ENCODE peak calls at places on chromosomes 13 and 19, in seven cellular contexts. H is DMS 273 treated with DMSO at 0.1 percent for 48 hours; G is heart left ventricle; C is effector CD4-positive, alpha-beta T cell; K is BJ; O is ELF-1; A is EH. F is an unnamed sample.

GRCh38 chr19:3792114-3792513 is 5.9 kb upstream of the MATK start:
- DNase-seq in H (no peak), G (no peak), C (no peak), K (no peak), O (no peak), A (no peak), F (no peak)

GRCh38 chr19:35845215-35846037 is 6.9 kb downstream of the NPHS1 start:
- DNase-seq in H (no peak), G (no peak), C (no peak), K (no peak), O (no peak), A (no peak), F (peak)

GRCh38 chr13:38564751-38565150 is 122.1 kb upstream of the FREM2 start:
- DNase-seq in H (no peak), G (no peak), C (no peak), K (no peak), O (no peak), A (no peak), F (peak)

GRCh38 chr13:51269039-51269438 is 46.8 kb downstream of the FAM124A start:
- DNase-seq in H (no peak), G (no peak), C (no peak), K (peak), O (no peak), A (peak), F (no peak)

GRCh38 chr13:29507356-29507755 is 88.1 kb downstream of the SLC7A1 start:
- DNase-seq in H (no peak), G (no peak), C (no peak), K (no peak), O (no peak), A (no peak), F (no peak)

GRCh38 chr19:49361438-49362047 is 673 bp downstream of the TEAD2 start:
- DNase-seq in H (peak), G (peak), C (no peak), K (peak), O (peak), A (peak), F (peak)

GRCh38 chr13:84445776-84446175 is 563.5 kb upstream of the SLITRK1 start:
- DNase-seq in H (no peak), G (no peak), C (no peak), K (no peak), O (no peak), A (peak), F (peak)

GRCh38 chr13:24208314-24208713 is 47.8 kb downstream of the SPATA13 start:
- DNase-seq in H (no peak), G (no peak), C (no peak), K (no peak), O (no peak), A (peak), F (no peak)

GRCh38 chr13:100620792-100621191 is 32.2 kb upstream of the GGACT start:
- DNase-seq in H (no peak), G (no peak), C (no peak), K (no peak), O (no peak), A (no peak), F (no peak)

GRCh38 chr19:53639471-53639870 is 7.7 kb downstream of the DPRX start:
- DNase-seq in H (no peak), G (no peak), C (no peak), K (no peak), O (no peak), A (no peak), F (no peak)

GRCh38 chr13:29713841-29714240 is 118.4 kb upstream of the SLC7A1 start:
- DNase-seq in H (peak), G (no peak), C (no peak), K (no peak), O (peak), A (peak), F (no peak)

GRCh38 chr13:112685856-112686255 is 4.0 kb upstream of the ATP11A start:
- DNase-seq in H (no peak), G (no peak), C (no peak), K (no peak), O (no peak), A (no peak), F (no peak)

GRCh38 chr19:3463959-3464796 is 16.1 kb downstream of the SMIM24 start:
- DNase-seq in H (no peak), G (no peak), C (no peak), K (no peak), O (no peak), A (no peak), F (no peak)

GRCh38 chr13:51425410-51426042 is 27.3 kb downstream of the INTS6 start:
- DNase-seq in H (no peak), G (no peak), C (no peak), K (peak), O (no peak), A (peak), F (no peak)

GRCh38 chr13:104321756-104322155 is 1255.5 kb upstream of the SLC10A2 start:
- DNase-seq in H (no peak), G (no peak), C (no peak), K (no peak), O (no peak), A (no peak), F (no peak)

GRCh38 chr19:19338082-19338481 is 17.5 kb downstream of the MAU2 start:
- DNase-seq in H (no peak), G (no peak), C (no peak), K (no peak), O (no peak), A (no peak), F (no peak)

GRCh38 chr19:49771674-49772139 is 4.9 kb downstream of the AP2A1 start:
- DNase-seq in H (no peak), G (no peak), C (no peak), K (no peak), O (peak), A (no peak), F (no peak)

GRCh38 chr19:7979559-7979958 is 25.9 kb downstream of the ELAVL1 start:
- DNase-seq in H (no peak), G (no peak), C (no peak), K (no peak), O (no peak), A (no peak), F (no peak)

GRCh38 chr19:46353730-46354528 is 7.0 kb downstream of the PPP5C start:
- DNase-seq in H (no peak), G (no peak), C (no peak), K (no peak), O (no peak), A (no peak), F (no peak)

GRCh38 chr19:54294539-54294938 is 13.6 kb upstream of the LILRB2 start:
- DNase-seq in H (no peak), G (no peak), C (no peak), K (no peak), O (no peak), A (no peak), F (no peak)

GRCh38 chr19:41930322-41930722 is 2.1 kb upstream of the ERFL start:
- DNase-seq in H (no peak), G (no peak), C (no peak), K (no peak), O (no peak), A (no peak), F (no peak)